ENCODE peak calls at places on chromosomes 1 and 21, in nine cellular contexts. One of them, this sample, is unnamed.

GRCh38 chr1:80776286-80776685 is 1024.4 kb upstream of the ADGRL2 start:
- DNase-seq in 8988T: no peak
- DNase-seq in aorta: no peak
- DNase-seq in CD8-positive, alpha-beta T cell: no peak
- DNase-seq in amniotic stem cell: no peak
- DNase-seq in activated CD8-positive, alpha-beta memory T cell treated with anti-CD3 and anti-CD28 coated beads, Interleukin-2, amount 10 ng/mL, durations not matched to agents 7 days and 5 days: no peak
- DNase-seq in CD14-positive monocyte: no peak
- DNase-seq in lower leg skin: no peak
- DNase-seq in stimulated activated CD8-positive, alpha-beta memory T cell treated with anti-CD3 and anti-CD28 coated beads, Interleukin-7, amount 100 ng/mL, for 48 hours: no peak
- DNase-seq in this sample: no peak

GRCh38 chr1:81811757-81812371 is 11.1 kb downstream of the ADGRL2 start:
- DNase-seq in 8988T: no peak
- DNase-seq in aorta: no peak
- DNase-seq in CD8-positive, alpha-beta T cell: no peak
- DNase-seq in amniotic stem cell: no peak
- DNase-seq in activated CD8-positive, alpha-beta memory T cell treated with anti-CD3 and anti-CD28 coated beads, Interleukin-2, amount 10 ng/mL, durations not matched to agents 7 days and 5 days: no peak
- DNase-seq in CD14-positive monocyte: no peak
- DNase-seq in lower leg skin: no peak
- DNase-seq in stimulated activated CD8-positive, alpha-beta memory T cell treated with anti-CD3 and anti-CD28 coated beads, Interleukin-7, amount 100 ng/mL, for 48 hours: no peak
- DNase-seq in this sample: peak

GRCh38 chr1:205972491-205973168 is 29.4 kb upstream of the SLC26A9 start:
- DNase-seq in 8988T: no peak
- DNase-seq in aorta: no peak
- DNase-seq in CD8-positive, alpha-beta T cell: no peak
- DNase-seq in amniotic stem cell: no peak
- DNase-seq in activated CD8-positive, alpha-beta memory T cell treated with anti-CD3 and anti-CD28 coated beads, Interleukin-2, amount 10 ng/mL, durations not matched to agents 7 days and 5 days: no peak
- DNase-seq in CD14-positive monocyte: peak
- DNase-seq in lower leg skin: no peak
- DNase-seq in stimulated activated CD8-positive, alpha-beta memory T cell treated with anti-CD3 and anti-CD28 coated beads, Interleukin-7, amount 100 ng/mL, for 48 hours: no peak
- DNase-seq in this sample: no peak

GRCh38 chr1:86430376-86430775 is 6.4 kb downstream of the CLCA2 start:
- DNase-seq in 8988T: no peak
- DNase-seq in aorta: no peak
- DNase-seq in CD8-positive, alpha-beta T cell: no peak
- DNase-seq in amniotic stem cell: no peak
- DNase-seq in activated CD8-positive, alpha-beta memory T cell treated with anti-CD3 and anti-CD28 coated beads, Interleukin-2, amount 10 ng/mL, durations not matched to agents 7 days and 5 days: no peak
- DNase-seq in CD14-positive monocyte: no peak
- DNase-seq in lower leg skin: no peak
- DNase-seq in stimulated activated CD8-positive, alpha-beta memory T cell treated with anti-CD3 and anti-CD28 coated beads, Interleukin-7, amount 100 ng/mL, for 48 hours: no peak
- DNase-seq in this sample: peak

GRCh38 chr1:200923607-200924006 is 28.9 kb downstream of the INAVA start:
- DNase-seq in 8988T: no peak
- DNase-seq in aorta: no peak
- DNase-seq in CD8-positive, alpha-beta T cell: no peak
- DNase-seq in amniotic stem cell: no peak
- DNase-seq in activated CD8-positive, alpha-beta memory T cell treated with anti-CD3 and anti-CD28 coated beads, Interleukin-2, amount 10 ng/mL, durations not matched to agents 7 days and 5 days: no peak
- DNase-seq in CD14-positive monocyte: no peak
- DNase-seq in lower leg skin: no peak
- DNase-seq in stimulated activated CD8-positive, alpha-beta memory T cell treated with anti-CD3 and anti-CD28 coated beads, Interleukin-7, amount 100 ng/mL, for 48 hours: no peak
- DNase-seq in this sample: peak

GRCh38 chr1:191517826-191518225 is 640.4 kb upstream of the RGS18 start:
- DNase-seq in 8988T: no peak
- DNase-seq in aorta: no peak
- DNase-seq in CD8-positive, alpha-beta T cell: no peak
- DNase-seq in amniotic stem cell: no peak
- DNase-seq in activated CD8-positive, alpha-beta memory T cell treated with anti-CD3 and anti-CD28 coated beads, Interleukin-2, amount 10 ng/mL, durations not matched to agents 7 days and 5 days: no peak
- DNase-seq in CD14-positive monocyte: no peak
- DNase-seq in lower leg skin: no peak
- DNase-seq in stimulated activated CD8-positive, alpha-beta memory T cell treated with anti-CD3 and anti-CD28 coated beads, Interleukin-7, amount 100 ng/mL, for 48 hours: no peak
- DNase-seq in this sample: no peak

GRCh38 chr1:173152585-173152984 is 54.5 kb downstream of the TNFSF4 start:
- DNase-seq in 8988T: no peak
- DNase-seq in aorta: no peak
- DNase-seq in CD8-positive, alpha-beta T cell: no peak
- DNase-seq in amniotic stem cell: no peak
- DNase-seq in activated CD8-positive, alpha-beta memory T cell treated with anti-CD3 and anti-CD28 coated beads, Interleukin-2, amount 10 ng/mL, durations not matched to agents 7 days and 5 days: no peak
- DNase-seq in CD14-positive monocyte: no peak
- DNase-seq in lower leg skin: no peak
- DNase-seq in stimulated activated CD8-positive, alpha-beta memory T cell treated with anti-CD3 and anti-CD28 coated beads, Interleukin-7, amount 100 ng/mL, for 48 hours: no peak
- DNase-seq in this sample: no peak

GRCh38 chr1:221720545-221720944 is 21.3 kb downstream of the DUSP10 start:
- DNase-seq in 8988T: no peak
- DNase-seq in aorta: no peak
- DNase-seq in CD8-positive, alpha-beta T cell: no peak
- DNase-seq in amniotic stem cell: no peak
- DNase-seq in activated CD8-positive, alpha-beta memory T cell treated with anti-CD3 and anti-CD28 coated beads, Interleukin-2, amount 10 ng/mL, durations not matched to agents 7 days and 5 days: no peak
- DNase-seq in CD14-positive monocyte: no peak
- DNase-seq in lower leg skin: no peak
- DNase-seq in stimulated activated CD8-positive, alpha-beta memory T cell treated with anti-CD3 and anti-CD28 coated beads, Interleukin-7, amount 100 ng/mL, for 48 hours: no peak
- DNase-seq in this sample: no peak

GRCh38 chr1:215606036-215606435 is 38.9 kb downstream of the KCTD3 start:
- DNase-seq in 8988T: no peak
- DNase-seq in aorta: no peak
- DNase-seq in CD8-positive, alpha-beta T cell: no peak
- DNase-seq in amniotic stem cell: no peak
- DNase-seq in activated CD8-positive, alpha-beta memory T cell treated with anti-CD3 and anti-CD28 coated beads, Interleukin-2, amount 10 ng/mL, durations not matched to agents 7 days and 5 days: no peak
- DNase-seq in CD14-positive monocyte: no peak
- DNase-seq in lower leg skin: no peak
- DNase-seq in stimulated activated CD8-positive, alpha-beta memory T cell treated with anti-CD3 and anti-CD28 coated beads, Interleukin-7, amount 100 ng/mL, for 48 hours: no peak
- DNase-seq in this sample: no peak

GRCh38 chr1:110606784-110607662 is 865 bp upstream of the KCNA2 start:
- DNase-seq in 8988T: no peak
- DNase-seq in aorta: no peak
- DNase-seq in CD8-positive, alpha-beta T cell: no peak
- DNase-seq in amniotic stem cell: no peak
- DNase-seq in activated CD8-positive, alpha-beta memory T cell treated with anti-CD3 and anti-CD28 coated beads, Interleukin-2, amount 10 ng/mL, durations not matched to agents 7 days and 5 days: peak
- DNase-seq in CD14-positive monocyte: no peak
- DNase-seq in lower leg skin: peak
- DNase-seq in stimulated activated CD8-positive, alpha-beta memory T cell treated with anti-CD3 and anti-CD28 coated beads, Interleukin-7, amount 100 ng/mL, for 48 hours: no peak
- DNase-seq in this sample: no peak

GRCh38 chr21:37231671-37232070 is 35.5 kb downstream of the VPS26C start:
- DNase-seq in 8988T: no peak
- DNase-seq in aorta: no peak
- DNase-seq in CD8-positive, alpha-beta T cell: no peak
- DNase-seq in amniotic stem cell: no peak
- DNase-seq in activated CD8-positive, alpha-beta memory T cell treated with anti-CD3 and anti-CD28 coated beads, Interleukin-2, amount 10 ng/mL, durations not matched to agents 7 days and 5 days: no peak
- DNase-seq in CD14-positive monocyte: no peak
- DNase-seq in lower leg skin: peak
- DNase-seq in stimulated activated CD8-positive, alpha-beta memory T cell treated with anti-CD3 and anti-CD28 coated beads, Interleukin-7, amount 100 ng/mL, for 48 hours: no peak
- DNase-seq in this sample: no peak

GRCh38 chr1:43331688-43332087 is 5.9 kb upstream of the MPL start:
- DNase-seq in 8988T: no peak
- DNase-seq in aorta: no peak
- DNase-seq in CD8-positive, alpha-beta T cell: no peak
- DNase-seq in amniotic stem cell: no peak
- DNase-seq in activated CD8-positive, alpha-beta memory T cell treated with anti-CD3 and anti-CD28 coated beads, Interleukin-2, amount 10 ng/mL, durations not matched to agents 7 days and 5 days: no peak
- DNase-seq in CD14-positive monocyte: no peak
- DNase-seq in lower leg skin: peak
- DNase-seq in stimulated activated CD8-positive, alpha-beta memory T cell treated with anti-CD3 and anti-CD28 coated beads, Interleukin-7, amount 100 ng/mL, for 48 hours: no peak
- DNase-seq in this sample: no peak

GRCh38 chr1:28359592-28360239 is 9.8 kb upstream of the PHACTR4 start:
- DNase-seq in 8988T: no peak
- DNase-seq in aorta: peak
- DNase-seq in CD8-positive, alpha-beta T cell: peak
- DNase-seq in amniotic stem cell: no peak
- DNase-seq in activated CD8-positive, alpha-beta memory T cell treated with anti-CD3 and anti-CD28 coated beads, Interleukin-2, amount 10 ng/mL, durations not matched to agents 7 days and 5 days: peak
- DNase-seq in CD14-positive monocyte: peak
- DNase-seq in lower leg skin: peak
- DNase-seq in stimulated activated CD8-positive, alpha-beta memory T cell treated with anti-CD3 and anti-CD28 coated beads, Interleukin-7, amount 100 ng/mL, for 48 hours: peak
- DNase-seq in this sample: peak